ENCODE peak calls at places on chromosomes 16 and 17, in nine cellular contexts. M is T follicular helper cell; R is NCI-H226; K is psoas muscle; V is pancreas; T is AG20443; F is HL-60; O is tibial artery; P is activated CD4-positive, alpha-beta T cell treated with anti-CD3 and anti-CD28 coated beads for 1 hour. J is an unnamed sample.

GRCh38 chr17:78128616-78129384 is at the start of gene TMC6:
- DNase-seq in F (peak), M (peak), O (no peak), K (peak), T (peak), P (peak), V (peak), R (peak), J (peak)

GRCh38 chr16:85483424-85483823 is 129.7 kb upstream of the GSE1 start:
- DNase-seq in V (no peak), T (no peak), F (no peak), O (no peak), P (no peak), M (no peak), K (no peak), R (no peak), J (no peak)

GRCh38 chr17:40664582-40665333 is at the start of gene KRT222:
- DNase-seq in K (no peak), T (no peak), V (no peak), M (no peak), P (no peak), R (no peak), O (no peak), F (no peak), J (no peak)

GRCh38 chr17:57597531-57598453 is 147.3 kb downstream of the CCDC182 start:
- DNase-seq in R (peak), O (no peak), M (no peak), V (peak), F (peak), K (peak), P (no peak), T (peak), J (peak)

GRCh38 chr17:76252040-76252954 is 12.0 kb upstream of the RNF157 start:
- DNase-seq in R (peak), O (peak), M (no peak), P (no peak), K (peak), F (peak), T (peak), V (no peak), J (peak)

GRCh38 chr16:55324491-55325447 is 766 bp downstream of the IRX6 start:
- DNase-seq in P (no peak), M (no peak), O (peak), R (no peak), V (no peak), F (no peak), T (peak), K (no peak), J (no peak)

GRCh38 chr16:15643453-15644305 is 725 bp upstream of the MARF1 start:
- DNase-seq in O (no peak), K (no peak), T (peak), P (peak), R (peak), V (no peak), F (peak), M (no peak), J (peak)

GRCh38 chr17:40218740-40219072 is 398 bp upstream of the WIPF2 start:
- DNase-seq in O (peak), R (peak), T (peak), K (peak), V (peak), P (peak), M (peak), F (peak), J (no peak)

GRCh38 chr17:44760474-44761308 is 1.9 kb downstream of the ADAM11 start:
- DNase-seq in P (no peak), V (no peak), K (no peak), M (no peak), O (no peak), F (no peak), R (no peak), T (no peak), J (no peak)

GRCh38 chr17:29589524-29590260 is at the start of gene GIT1:
- DNase-seq in O (peak), T (peak), F (peak), V (peak), K (peak), P (peak), M (peak), R (peak), J (peak)

GRCh38 chr17:45296833-45297124 is 20.0 kb downstream of the MAP3K14 start:
- DNase-seq in T (no peak), F (no peak), V (no peak), K (no peak), R (no peak), P (no peak), O (no peak), M (no peak), J (no peak)

GRCh38 chr16:86864586-86864985 is 286.2 kb downstream of the FOXL1 start:
- DNase-seq in T (no peak), O (no peak), M (no peak), V (no peak), R (no peak), P (no peak), K (no peak), F (no peak), J (no peak)

GRCh38 chr16:86836503-86837125 is 258.3 kb downstream of the FOXL1 start:
- DNase-seq in K (no peak), O (no peak), P (no peak), R (peak), F (no peak), V (no peak), M (no peak), T (peak), J (no peak)

GRCh38 chr17:60573139-60573975 is 26.6 kb upstream of the PPM1D start:
- DNase-seq in V (no peak), T (peak), K (no peak), M (no peak), O (no peak), R (peak), P (no peak), F (no peak), J (no peak)

GRCh38 chr17:8865811-8866210 is 1.7 kb downstream of the PIK3R6 start:
- DNase-seq in O (peak), V (no peak), R (no peak), K (no peak), T (no peak), M (no peak), P (no peak), F (no peak), J (no peak)

GRCh38 chr17:52145496-52145895 is 13.0 kb downstream of the CA10 start:
- DNase-seq in K (no peak), M (no peak), P (no peak), T (no peak), R (no peak), O (no peak), V (no peak), F (no peak), J (no peak)

GRCh38 chr17:47298712-47299111 is 25.0 kb upstream of the EFCAB13 start:
- DNase-seq in M (no peak), V (no peak), T (no peak), F (no peak), O (no peak), P (no peak), R (no peak), K (no peak), J (no peak)

GRCh38 chr16:28192811-28193529 is 18.8 kb downstream of the XPO6 start:
- DNase-seq in P (peak), T (no peak), K (no peak), V (no peak), M (peak), F (peak), R (no peak), O (no peak), J (no peak)

GRCh38 chr17:48519427-48519826 is 11.4 kb downstream of the HOXB1 start:
- DNase-seq in M (no peak), K (no peak), F (no peak), V (no peak), T (no peak), R (no peak), O (no peak), P (no peak), J (no peak)

GRCh38 chr16:11639925-11640899 is 28.0 kb upstream of the SNN start:
- DNase-seq in F (peak), P (no peak), T (peak), K (peak), V (peak), M (no peak), O (peak), R (peak), J (peak)

GRCh38 chr16:85387171-85387507 is 226.0 kb upstream of the GSE1 start:
- DNase-seq in V (peak), F (no peak), M (no peak), T (no peak), K (peak), O (peak), P (no peak), R (no peak), J (no peak)

GRCh38 chr16:14961405-14962186 is 13.2 kb upstream of the PDXDC1 start:
- DNase-seq in V (no peak), K (no peak), T (no peak), F (no peak), O (peak), R (no peak), M (no peak), P (no peak), J (no peak)

GRCh38 chr17:70527364-70527888 is 358.1 kb downstream of the KCNJ2 start:
- DNase-seq in F (peak), K (no peak), P (no peak), T (no peak), M (no peak), O (no peak), R (no peak), V (no peak), J (peak)

GRCh38 chr16:69725480-69726312 is 664 bp downstream of the NQO1 start:
- DNase-seq in F (no peak), V (peak), K (no peak), O (peak), M (no peak), R (no peak), P (no peak), T (peak), J (no peak)

GRCh38 chr17:6797718-6798351 is 21.8 kb downstream of the FBXO39 start:
- DNase-seq in R (no peak), T (no peak), P (no peak), M (no peak), F (no peak), V (no peak), O (no peak), K (no peak), J (no peak)

GRCh38 chr17:76234354-76234679 is 6.0 kb downstream of the RNF157 start:
- DNase-seq in K (no peak), R (no peak), T (no peak), P (no peak), F (no peak), M (no peak), V (no peak), O (no peak), J (no peak)